ENCODE peak calls at places on chromosomes 5 and 9, in four cellular contexts. T is HepG2, K is GM12878, B is K562. Y is an unnamed sample.

GRCh38 chr5:77981820-77982219 is 205.7 kb upstream of the TBCA start:
- DNase-seq in T (no peak), K (no peak), B (no peak), Y (peak; percentile 5)

GRCh38 chr9:1535599-1535998 is 479.5 kb upstream of the SMARCA2 start:
- DNase-seq in T (no peak), K (no peak), B (no peak), Y (no peak)

GRCh38 chr5:94021246-94021645 is 279.8 kb upstream of the POU5F2 start:
- DNase-seq in T (peak; percentile 73), K (no peak), B (no peak), Y (peak; percentile 64)

GRCh38 chr5:125274938-125275759 is 528.7 kb upstream of the ZNF608 start:
- DNase-seq in T (no peak), K (no peak), B (no peak), Y (no peak)

GRCh38 chr5:114185274-114185673 is 176.6 kb upstream of the KCNN2 start:
- DNase-seq in T (no peak), K (no peak), B (no peak), Y (peak; percentile 4)

GRCh38 chr9:123656565-123656964 is 273.4 kb downstream of the DENND1A start:
- DNase-seq in T (no peak), K (no peak), B (no peak), Y (no peak)

GRCh38 chr5:108451269-108451668 is 69.4 kb upstream of the FBXL17 start:
- DNase-seq in T (no peak), K (no peak), B (no peak), Y (no peak)

GRCh38 chr9:69089491-69089890 is 53.9 kb downstream of the FXN start:
- DNase-seq in T (no peak), K (no peak), B (no peak), Y (no peak)

GRCh38 chr9:81480828-81481604 is 208.3 kb downstream of the TLE1 start:
- DNase-seq in T (no peak), K (no peak), B (no peak), Y (no peak)

GRCh38 chr9:128026255-128027165 is 40.6 kb downstream of the NAIF1 start:
- DNase-seq in T (no peak), K (peak; percentile 86), B (no peak), Y (peak; percentile 42)

GRCh38 chr5:150559088-150559487 is 51.2 kb downstream of the NDST1 start:
- DNase-seq in T (no peak), K (no peak), B (no peak), Y (no peak)

GRCh38 chr5:1930501-1930879 is 47.8 kb upstream of the IRX4 start:
- DNase-seq in T (no peak), K (no peak), B (no peak), Y (no peak)

GRCh38 chr5:109141499-109142200 is 268.1 kb downstream of the PJA2 start:
- DNase-seq in T (no peak), K (no peak), B (no peak), Y (peak; percentile 8)

GRCh38 chr5:141958113-141958512 is at the start of gene PCDH12:
- DNase-seq in T (no peak), K (no peak), B (no peak), Y (no peak)

DNA sequence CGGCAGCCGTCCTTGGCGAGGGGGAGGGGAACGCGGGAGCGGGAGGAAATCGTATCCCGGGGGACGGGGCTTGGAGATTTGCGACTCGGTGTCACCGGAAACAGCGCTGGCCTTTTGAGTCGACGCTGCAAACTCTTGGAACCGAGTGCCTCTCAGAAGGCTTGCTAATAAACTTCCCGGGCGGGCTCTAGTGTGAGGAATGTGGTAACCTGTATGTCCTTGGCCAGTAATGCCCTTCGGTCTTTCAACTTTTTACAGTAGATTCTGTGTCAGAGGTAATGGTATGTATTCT is 82.7 kb downstream of the PTPDC1 start:
- DNase-seq in T (peak; percentile 79), K (no peak), B (no peak), Y (no peak)
- TF ChIP-seq CHD4 in T (no peak), K (no peak), B (no peak), Y (no peak)

DNA sequence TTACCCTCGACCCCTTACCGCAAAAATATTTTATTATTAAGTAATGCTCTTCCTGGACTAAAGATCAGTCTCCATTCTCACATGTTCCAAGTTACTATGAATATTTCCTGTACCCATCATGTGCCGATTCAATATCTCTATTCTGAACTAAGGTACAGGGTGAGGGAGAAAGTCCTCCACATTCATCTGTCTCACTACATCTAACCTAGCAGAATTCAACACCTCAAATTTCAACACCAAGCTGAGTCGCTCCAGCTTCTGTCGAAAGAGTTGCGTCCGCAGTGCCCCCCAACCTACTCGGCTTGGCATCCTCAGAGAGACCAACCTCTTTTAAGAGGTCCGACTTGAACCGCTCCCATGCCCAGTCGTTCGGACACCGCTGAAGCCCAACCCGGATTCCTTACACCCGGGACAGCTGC is 1.0 kb downstream of the CERT1 start:
- DNase-seq in T (peak; percentile 6), K (no peak), B (no peak), Y (no peak)
- TF ChIP-seq CHD4 in T (no peak), K (no peak), B (no peak), Y (no peak)

DNA sequence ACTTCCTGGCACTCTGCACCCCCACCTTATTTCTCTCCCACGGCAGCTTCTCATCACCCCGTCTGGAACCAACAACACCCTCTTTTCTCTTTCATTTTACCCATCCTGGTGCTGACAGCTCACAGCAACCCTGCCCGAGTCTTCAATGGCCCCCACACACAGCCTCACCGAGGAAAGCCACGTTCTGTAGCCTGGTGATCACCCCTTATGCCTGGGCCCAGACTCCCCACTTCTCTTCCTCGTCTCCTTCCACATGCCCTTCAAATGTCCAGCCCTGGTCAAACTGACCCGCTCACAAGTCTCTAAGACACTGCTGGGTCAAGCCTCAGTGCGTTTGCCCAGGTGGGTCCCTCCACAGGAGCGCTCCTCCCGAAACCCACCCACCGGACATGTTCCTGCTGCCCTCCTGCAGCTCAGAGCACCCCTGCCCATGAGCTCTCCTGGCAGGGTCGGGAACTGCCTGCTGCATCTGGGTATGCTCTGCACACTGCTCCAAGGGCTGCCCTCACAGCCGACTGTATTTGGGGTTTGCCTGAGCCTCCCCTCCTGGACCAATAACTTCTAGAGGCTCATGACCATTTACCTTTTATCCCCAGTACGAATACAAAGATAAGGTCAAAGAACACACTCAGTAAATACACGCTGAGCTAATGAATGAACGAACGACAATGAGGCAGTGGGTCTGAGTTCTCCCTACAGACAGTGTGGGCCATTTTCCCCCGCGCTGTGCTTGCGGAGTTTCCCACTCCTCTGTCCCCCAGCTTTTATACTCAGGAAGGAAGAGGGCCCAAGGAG is 154.7 kb upstream of the PHYKPL start:
- DNase-seq in T (no peak), K (no peak), B (no peak), Y (no peak)
- TF ChIP-seq CHD4 in T (no peak), K (no peak), B (no peak), Y (no peak)

DNA sequence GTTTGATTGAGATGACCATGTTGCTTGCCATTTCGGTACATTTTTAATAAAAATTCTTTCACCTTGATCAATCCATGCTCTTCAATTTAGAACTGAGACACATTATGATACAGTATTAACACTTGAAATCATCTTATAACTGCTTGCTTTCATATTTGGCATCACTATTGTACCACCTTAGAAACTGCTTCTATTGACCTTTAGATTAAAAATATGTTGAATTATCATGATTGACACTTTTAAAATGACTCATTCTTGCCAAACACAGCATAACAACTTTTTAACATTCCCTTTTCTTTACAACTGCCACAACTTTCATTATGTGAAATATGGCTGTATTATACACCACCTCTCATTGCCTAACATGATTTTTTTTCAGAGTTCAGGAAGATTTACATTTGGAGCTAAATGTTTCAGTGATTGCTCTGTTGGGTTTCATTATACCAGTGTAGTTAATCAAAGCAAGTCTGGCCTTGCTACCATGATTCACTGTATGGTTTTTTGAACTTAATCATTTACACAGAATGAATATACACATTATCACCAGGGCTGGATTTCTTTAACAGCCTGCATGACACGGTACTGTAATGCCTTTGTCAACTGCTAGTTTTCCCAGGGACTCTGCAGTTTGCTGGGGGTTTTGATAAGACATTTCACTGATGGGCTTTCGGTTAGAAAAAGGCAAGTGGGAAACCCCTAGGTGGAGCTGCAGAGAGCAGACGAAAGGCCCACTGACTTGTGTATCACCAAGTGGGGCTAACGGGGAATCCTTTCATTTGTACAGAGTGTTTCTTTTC is 93.6 kb upstream of the TLE4 start:
- DNase-seq in T (peak; percentile 5), K (no peak), B (no peak), Y (peak; percentile 19)
- TF ChIP-seq CHD4 in T (no peak), K (no peak), B (no peak), Y (no peak)

DNA sequence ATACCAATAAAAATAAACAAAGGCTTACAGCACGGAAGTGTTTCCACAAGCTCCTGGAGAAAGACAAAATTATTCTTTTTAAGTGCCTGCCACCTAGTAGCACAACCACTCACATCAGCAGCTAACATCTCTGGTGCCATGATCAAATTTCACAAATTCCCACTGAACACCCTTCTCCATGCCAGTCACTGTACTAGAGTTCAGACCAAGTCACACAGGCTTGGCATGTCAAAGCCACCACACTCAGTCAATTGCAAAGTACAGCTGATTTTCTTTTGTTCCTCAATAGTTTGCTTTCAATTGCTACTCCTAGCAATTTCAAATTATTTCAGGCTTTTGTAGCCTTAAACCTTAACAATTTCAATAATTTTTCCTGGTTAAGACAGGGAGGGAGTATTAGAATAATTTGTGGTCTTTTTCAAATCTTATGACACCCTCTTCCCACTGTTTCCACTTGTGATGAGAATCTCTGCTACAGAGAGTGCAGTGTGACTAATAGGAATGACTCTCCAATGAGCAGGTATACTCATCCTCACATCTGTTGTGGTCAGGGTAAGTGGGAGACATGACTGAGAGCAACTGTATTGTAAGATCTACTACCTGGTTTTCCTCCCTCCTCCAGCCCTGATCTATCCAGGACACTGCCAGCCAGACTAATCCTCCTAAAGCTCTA is 46.2 kb downstream of the RNF145 start:
- DNase-seq in T (no peak), K (no peak), B (no peak), Y (peak; percentile 45)
- TF ChIP-seq CHD4 in T (no peak), K (no peak), B (no peak), Y (no peak)

GRCh38 chr5:14118551-14119320 is 24.4 kb upstream of the TRIO start:
- DNase-seq in T (no peak), K (no peak), B (no peak), Y (no peak)
- TF ChIP-seq CHD4 in T (no peak), K (no peak), B (no peak), Y (no peak)